ENCODE peak calls at places on chromosome 10, in four cellular contexts. U, G, W and I are unnamed samples.

GRCh38 chr10:80530251-80530650 is 7.5 kb upstream of the SH2D4B start:
- DNase-seq in U (peak), G (peak), W (peak), I (no peak)

GRCh38 chr10:52410916-52411315 is 96.8 kb downstream of the DKK1 start:
- DNase-seq in U (no peak), G (no peak), W (no peak), I (no peak)

GRCh38 chr10:792083-792791 is 102.8 kb upstream of the DIP2C start:
- DNase-seq in U (no peak), G (no peak), W (no peak), I (no peak)

GRCh38 chr10:111034598-111035310 is 42.1 kb upstream of the ADRA2A start:
- DNase-seq in U (peak), G (peak), W (peak), I (peak)

GRCh38 chr10:48249763-48250351 is 24.6 kb downstream of the FRMPD2 start:
- DNase-seq in U (no peak), G (no peak), W (no peak), I (no peak)

GRCh38 chr10:70222340-70222794 is 10.9 kb downstream of the PPA1 start:
- DNase-seq in U (no peak), G (peak), W (no peak), I (peak)

GRCh38 chr10:51343391-51343790 is 269.1 kb downstream of the PRKG1 start:
- DNase-seq in U (no peak), G (no peak), W (no peak), I (no peak)

GRCh38 chr10:42940487-42941157 is 136.2 kb upstream of the RET start:
- DNase-seq in U (no peak), G (no peak), W (no peak), I (no peak)

GRCh38 chr10:131082991-131083465 is 228.5 kb downstream of the TCERG1L start:
- DNase-seq in U (no peak), G (no peak), W (no peak), I (no peak)

GRCh38 chr10:122878799-122879338 is 512 bp downstream of the FAM24B start:
- DNase-seq in U (no peak), G (peak), W (peak), I (no peak)

GRCh38 chr10:131955591-131956340 is 26.0 kb downstream of the BNIP3 start:
- DNase-seq in U (no peak), G (no peak), W (no peak), I (no peak)

GRCh38 chr10:75399461-75400162 is 2.0 kb downstream of the ZNF503 start:
- DNase-seq in U (peak), G (peak), W (peak), I (peak)
- H3K4me3 ChIP-seq in U (peak), G (peak), W (peak), I (peak)

GRCh38 chr10:26962835-26963234 is 102.1 kb upstream of the ABI1 start:
- DNase-seq in U (no peak), G (no peak), W (no peak), I (no peak)
- H3K4me3 ChIP-seq in U (no peak), G (no peak), W (no peak), I (no peak)

GRCh38 chr10:124654686-124655085 is 89.5 kb downstream of the FAM53B start:
- DNase-seq in U (no peak), G (no peak), W (no peak), I (no peak)

GRCh38 chr10:124653811-124654651 is 90.1 kb downstream of the FAM53B start:
- DNase-seq in U (no peak), G (no peak), W (no peak), I (no peak)

GRCh38 chr10:124653311-124653710 is 90.9 kb downstream of the FAM53B start:
- DNase-seq in U (no peak), G (no peak), W (no peak), I (no peak)

GRCh38 chr10:124656113-124656490 is 88.1 kb downstream of the FAM53B start:
- DNase-seq in U (no peak), G (no peak), W (no peak), I (no peak)

DNA sequence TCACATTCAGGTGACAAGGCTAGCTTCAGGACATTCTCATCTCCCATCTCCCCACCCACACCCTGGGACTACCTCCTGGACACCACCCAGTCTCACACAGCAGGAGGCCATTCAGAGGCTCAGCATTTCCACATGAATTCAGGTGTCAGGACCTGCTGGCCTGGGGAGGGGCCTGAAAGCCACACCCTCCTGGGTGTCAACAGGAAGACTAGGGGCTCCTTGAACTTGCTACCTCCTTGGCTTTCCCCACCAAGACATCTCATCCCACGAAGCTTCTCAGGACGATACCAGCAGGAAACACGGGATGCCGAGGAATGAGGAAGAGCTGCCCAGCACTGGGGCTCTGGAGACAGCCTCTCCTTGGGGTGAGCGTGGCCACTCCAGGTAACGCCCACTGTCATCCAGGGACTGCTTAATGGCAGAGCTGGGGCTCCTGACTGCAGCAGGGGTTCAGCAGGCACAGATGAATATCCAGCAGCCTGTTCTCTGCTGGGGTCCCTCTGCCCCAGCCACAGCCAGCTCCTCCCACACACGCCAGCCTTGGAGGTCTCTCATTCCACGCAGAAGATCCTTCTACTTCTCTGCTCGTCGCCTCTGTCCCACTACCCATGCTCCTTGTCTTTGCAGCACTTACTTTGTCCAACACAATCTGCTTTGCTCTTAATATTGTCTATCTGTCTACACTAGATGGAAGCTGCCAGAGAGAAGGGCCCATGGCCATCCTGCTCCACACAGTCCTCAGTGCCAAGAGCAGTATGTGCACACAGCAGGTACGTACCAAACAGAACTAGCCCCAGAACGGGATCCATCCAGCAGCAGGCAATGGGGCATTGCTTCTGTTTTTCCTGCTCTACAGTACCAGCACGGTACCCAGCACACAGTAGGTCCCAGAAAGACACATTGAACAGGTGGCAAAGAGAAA is 88.7 kb downstream of the FAM53B start:
- DNase-seq in U (no peak), G (no peak), W (no peak), I (no peak)
- H3K4me3 ChIP-seq in U (no peak), G (no peak), W (no peak), I (no peak)

GRCh38 chr10:103450201-103450695 is 1.9 kb downstream of the CALHM2 start:
- DNase-seq in U (no peak), G (no peak), W (no peak), I (no peak)
- H3K4me3 ChIP-seq in U (no peak), G (peak), W (peak), I (no peak)